ENCODE peak calls at places on chromosome 13, in nine cellular contexts. H is CD4-positive, alpha-beta T cell; K is mesothelial cell of epicardium; J is uterus; L is heart right ventricle; F is activated naive CD4-positive, alpha-beta T cell treated with anti-CD3 and anti-CD28 coated beads for 36 hours; O is SW 1271; Z is GM23248; U is fibroblast of gingiva. G is an unnamed sample.

GRCh38 chr13:52195052-52195837 is 35.8 kb upstream of the NEK3 start:
- DNase-seq in F (peak), O (no peak), U (peak), L (peak), H (peak), Z (peak), J (peak), K (no peak), G (peak)

GRCh38 chr13:99454518-99455183 is 46.6 kb upstream of the TM9SF2 start:
- DNase-seq in U (no peak), J (no peak), O (no peak), Z (no peak), H (no peak), F (no peak), K (no peak), L (no peak), G (no peak)

GRCh38 chr13:30750036-30750435 is 14.7 kb downstream of the ALOX5AP start:
- DNase-seq in F (no peak), L (no peak), Z (no peak), U (no peak), H (no peak), J (no peak), K (no peak), O (no peak), G (no peak)

GRCh38 chr13:97273341-97273831 is 51.3 kb downstream of the MBNL2 start:
- DNase-seq in J (no peak), U (no peak), F (no peak), O (no peak), Z (peak), L (no peak), K (no peak), H (no peak), G (no peak)

GRCh38 chr13:45575830-45576180 is 39.7 kb downstream of the ERICH6B start:
- DNase-seq in K (no peak), H (no peak), L (no peak), J (no peak), U (no peak), Z (no peak), F (no peak), O (no peak), G (no peak)

GRCh38 chr13:40422588-40423235 is 243.7 kb downstream of the FOXO1 start:
- DNase-seq in Z (no peak), K (no peak), J (no peak), L (no peak), F (peak), U (no peak), O (no peak), H (no peak), G (no peak)

GRCh38 chr13:80753951-80754350 is 413.0 kb upstream of the SPRY2 start:
- DNase-seq in H (no peak), Z (no peak), K (no peak), F (no peak), O (no peak), J (no peak), U (peak), L (no peak), G (no peak)

GRCh38 chr13:108947551-108948030 is 318.2 kb downstream of the MYO16 start:
- DNase-seq in L (no peak), U (peak), Z (peak), H (no peak), F (no peak), J (peak), K (no peak), O (no peak), G (peak)

GRCh38 chr13:35923347-35923746 is 207.8 kb downstream of the DCLK1 start:
- DNase-seq in Z (peak), U (no peak), J (no peak), H (no peak), L (peak), O (no peak), F (no peak), K (no peak), G (no peak)

GRCh38 chr13:27359203-27359821 is 65.1 kb upstream of the GTF3A start:
- DNase-seq in H (peak), J (peak), O (peak), U (peak), F (peak), L (peak), K (peak), Z (peak), G (no peak)

GRCh38 chr13:20636079-20636478 is 67.4 kb upstream of the IL17D start:
- DNase-seq in K (no peak), Z (no peak), F (no peak), O (no peak), L (no peak), U (no peak), H (no peak), J (no peak), G (no peak)

GRCh38 chr13:24613128-24613527 is 67.1 kb upstream of the ATP12A start:
- DNase-seq in Z (no peak), U (no peak), H (no peak), J (no peak), K (no peak), F (no peak), O (no peak), L (no peak), G (no peak)

GRCh38 chr13:26335158-26335557 is 81.2 kb downstream of the CDK8 start:
- DNase-seq in K (no peak), U (no peak), O (no peak), H (no peak), J (no peak), Z (no peak), L (no peak), F (no peak), G (no peak)

GRCh38 chr13:55570371-55570770 is 1570.3 kb upstream of the PRR20A start:
- DNase-seq in J (no peak), F (no peak), K (no peak), L (no peak), H (no peak), Z (no peak), U (no peak), O (no peak), G (no peak)

GRCh38 chr13:45511310-45512147 is 46.8 kb downstream of the COG3 start:
- DNase-seq in H (no peak), O (peak), K (no peak), L (no peak), F (peak), Z (peak), J (peak), U (peak), G (peak)

GRCh38 chr13:41565221-41565620 is 107.9 kb downstream of the RGCC start:
- DNase-seq in J (no peak), Z (peak), H (no peak), F (no peak), U (peak), O (no peak), L (no peak), K (no peak), G (no peak)

GRCh38 chr13:98890186-98890585 is 87.7 kb downstream of the DOCK9 start:
- DNase-seq in Z (peak), L (no peak), K (no peak), U (peak), H (no peak), J (peak), O (no peak), F (peak), G (peak)

GRCh38 chr13:40187324-40187795 is 479.1 kb downstream of the FOXO1 start:
- DNase-seq in U (no peak), K (no peak), H (peak), F (peak), O (no peak), Z (no peak), J (no peak), L (no peak), G (no peak)

GRCh38 chr13:112116187-112116950 is 49.4 kb downstream of the SOX1 start:
- DNase-seq in J (no peak), L (no peak), K (peak), F (no peak), U (no peak), H (no peak), O (no peak), Z (no peak), G (no peak)

GRCh38 chr13:109496216-109496615 is 290.2 kb downstream of the IRS2 start:
- DNase-seq in H (no peak), U (no peak), K (no peak), F (no peak), J (no peak), Z (peak), L (no peak), O (no peak), G (no peak)

GRCh38 chr13:21849323-21849722 is 178.4 kb downstream of the FGF9 start:
- DNase-seq in L (no peak), K (no peak), O (no peak), Z (peak), U (no peak), H (no peak), J (no peak), F (peak), G (no peak)

GRCh38 chr13:31361673-31362072 is 161.9 kb downstream of the B3GLCT start:
- DNase-seq in L (no peak), Z (no peak), U (no peak), F (no peak), J (no peak), H (no peak), O (no peak), K (no peak), G (no peak)

GRCh38 chr13:40519637-40520036 is 146.8 kb downstream of the FOXO1 start:
- DNase-seq in H (no peak), L (peak), K (no peak), Z (no peak), O (no peak), J (no peak), U (no peak), F (no peak), G (no peak)

GRCh38 chr13:19888799-19889198 is 25.4 kb upstream of the ZMYM5 start:
- DNase-seq in O (no peak), F (no peak), Z (peak), H (no peak), U (peak), L (no peak), J (no peak), K (no peak), G (no peak)

GRCh38 chr13:46803586-46803985 is 6.6 kb upstream of the ESD start:
- DNase-seq in H (no peak), K (no peak), J (no peak), Z (no peak), U (no peak), O (no peak), F (no peak), L (no peak), G (no peak)

GRCh38 chr13:27151798-27152599 is 19.6 kb downstream of the USP12 start:
- DNase-seq in H (no peak), K (no peak), L (no peak), U (peak), O (no peak), J (no peak), Z (no peak), F (no peak), G (no peak)

GRCh38 chr13:25687622-25688225 is 315.9 kb downstream of the ATP8A2 start:
- DNase-seq in L (peak), Z (no peak), F (no peak), K (no peak), U (no peak), H (no peak), J (peak), O (no peak), G (no peak)

GRCh38 chr13:43573787-43574562 is 212.8 kb downstream of the ENOX1 start:
- DNase-seq in U (no peak), J (no peak), Z (no peak), F (no peak), H (no peak), L (no peak), O (no peak), K (no peak), G (no peak)

GRCh38 chr13:100506600-100507422 is 81.8 kb downstream of the GGACT start:
- DNase-seq in O (no peak), J (no peak), U (no peak), F (no peak), L (no peak), H (no peak), K (no peak), Z (no peak), G (no peak)

GRCh38 chr13:73325351-73326214 is 266.8 kb downstream of the KLF5 start:
- DNase-seq in U (no peak), F (no peak), J (no peak), H (no peak), Z (no peak), K (no peak), L (no peak), O (no peak), G (no peak)

GRCh38 chr13:71712988-71713653 is 153.9 kb downstream of the DACH1 start:
- DNase-seq in L (no peak), J (no peak), F (no peak), U (no peak), K (no peak), H (no peak), Z (no peak), O (no peak), G (no peak)

GRCh38 chr13:75648446-75648845 is 12.3 kb downstream of the LMO7 start:
- DNase-seq in K (no peak), Z (no peak), F (no peak), L (no peak), J (no peak), U (no peak), H (no peak), O (no peak), G (no peak)

GRCh38 chr13:62626771-62627170 is 1211.1 kb upstream of the PCDH20 start:
- DNase-seq in J (no peak), O (no peak), H (no peak), L (no peak), F (no peak), K (no peak), U (no peak), Z (no peak), G (no peak)

GRCh38 chr13:45821861-45822260 is 29.7 kb downstream of the SIAH3 start:
- DNase-seq in K (no peak), H (no peak), U (no peak), J (no peak), L (no peak), F (no peak), Z (no peak), O (no peak), G (no peak)

GRCh38 chr13:27171244-27171829 is at the start of gene USP12:
- DNase-seq in L (peak), O (no peak), F (peak), J (peak), U (peak), H (peak), K (peak), Z (no peak), G (no peak)